ENCODE peak calls at places on chromosomes 11 and 22, in six cellular contexts. One of them, this sample, is unnamed.

GRCh38 chr11:7555067-7555699 is 41.4 kb downstream of the PPFIBP2 start:
- DNase-seq in glomerular endothelial cell: no peak
- DNase-seq in hepatocyte: peak
- DNase-seq in right cardiac atrium: peak
- DNase-seq in NCI-H2081: no peak
- DNase-seq in fibroblast of pulmonary artery: no peak
- DNase-seq in this sample: peak

GRCh38 chr22:19815823-19816290 is 38.8 kb downstream of the GNB1L start:
- DNase-seq in glomerular endothelial cell: no peak
- DNase-seq in hepatocyte: no peak
- DNase-seq in right cardiac atrium: no peak
- DNase-seq in NCI-H2081: no peak
- DNase-seq in fibroblast of pulmonary artery: no peak
- DNase-seq in this sample: no peak

GRCh38 chr11:58592760-58593472 is 14.1 kb downstream of the ZFP91 start:
- DNase-seq in glomerular endothelial cell: no peak
- DNase-seq in hepatocyte: peak
- DNase-seq in right cardiac atrium: no peak
- DNase-seq in NCI-H2081: peak
- DNase-seq in fibroblast of pulmonary artery: no peak
- DNase-seq in this sample: peak

GRCh38 chr11:119671048-119671447 is 58.0 kb downstream of the NECTIN1 start:
- DNase-seq in glomerular endothelial cell: no peak
- DNase-seq in hepatocyte: peak
- DNase-seq in right cardiac atrium: peak
- DNase-seq in NCI-H2081: peak
- DNase-seq in fibroblast of pulmonary artery: peak
- DNase-seq in this sample: no peak

GRCh38 chr11:1745701-1746320 is 4.6 kb downstream of the IFITM10 start:
- DNase-seq in glomerular endothelial cell: no peak
- DNase-seq in hepatocyte: no peak
- DNase-seq in right cardiac atrium: no peak
- DNase-seq in NCI-H2081: no peak
- DNase-seq in fibroblast of pulmonary artery: no peak
- DNase-seq in this sample: no peak

GRCh38 chr11:122863704-122864326 is 18.7 kb upstream of the JHY start:
- DNase-seq in glomerular endothelial cell: no peak
- DNase-seq in hepatocyte: peak
- DNase-seq in right cardiac atrium: no peak
- DNase-seq in NCI-H2081: peak
- DNase-seq in fibroblast of pulmonary artery: peak
- DNase-seq in this sample: peak

GRCh38 chr11:32396991-32397390 is 38.3 kb downstream of the WT1 start:
- DNase-seq in glomerular endothelial cell: no peak
- DNase-seq in hepatocyte: no peak
- DNase-seq in right cardiac atrium: no peak
- DNase-seq in NCI-H2081: no peak
- DNase-seq in fibroblast of pulmonary artery: peak
- DNase-seq in this sample: no peak

GRCh38 chr11:66951135-66951534 is 7.0 kb downstream of the PC start:
- DNase-seq in glomerular endothelial cell: no peak
- DNase-seq in hepatocyte: no peak
- DNase-seq in right cardiac atrium: no peak
- DNase-seq in NCI-H2081: no peak
- DNase-seq in fibroblast of pulmonary artery: no peak
- DNase-seq in this sample: no peak

GRCh38 chr22:28955817-28956216 is 72.4 kb downstream of the ZNRF3 start:
- DNase-seq in glomerular endothelial cell: no peak
- DNase-seq in hepatocyte: no peak
- DNase-seq in right cardiac atrium: no peak
- DNase-seq in NCI-H2081: no peak
- DNase-seq in fibroblast of pulmonary artery: no peak
- DNase-seq in this sample: no peak

GRCh38 chr22:48757581-48757980 is 1070.1 kb downstream of the BRD1 start:
- DNase-seq in glomerular endothelial cell: no peak
- DNase-seq in hepatocyte: peak
- DNase-seq in right cardiac atrium: no peak
- DNase-seq in NCI-H2081: no peak
- DNase-seq in fibroblast of pulmonary artery: no peak
- DNase-seq in this sample: no peak

GRCh38 chr11:130436171-130436570 is 7.8 kb upstream of the ADAMTS8 start:
- DNase-seq in glomerular endothelial cell: no peak
- DNase-seq in hepatocyte: no peak
- DNase-seq in right cardiac atrium: no peak
- DNase-seq in NCI-H2081: no peak
- DNase-seq in fibroblast of pulmonary artery: no peak
- DNase-seq in this sample: no peak

GRCh38 chr22:44668190-44668885 is 33.7 kb upstream of the PRR5 start:
- DNase-seq in glomerular endothelial cell: no peak
- DNase-seq in hepatocyte: peak
- DNase-seq in right cardiac atrium: peak
- DNase-seq in NCI-H2081: no peak
- DNase-seq in fibroblast of pulmonary artery: no peak
- DNase-seq in this sample: no peak

GRCh38 chr11:65429724-65430405 is 7.3 kb downstream of the NEAT1 start:
- DNase-seq in glomerular endothelial cell: no peak
- DNase-seq in hepatocyte: peak
- DNase-seq in right cardiac atrium: peak
- DNase-seq in NCI-H2081: no peak
- DNase-seq in fibroblast of pulmonary artery: peak
- DNase-seq in this sample: peak

GRCh38 chr11:10351435-10351767 is 46.5 kb downstream of the ADM start:
- DNase-seq in glomerular endothelial cell: no peak
- DNase-seq in hepatocyte: no peak
- DNase-seq in right cardiac atrium: peak
- DNase-seq in NCI-H2081: peak
- DNase-seq in fibroblast of pulmonary artery: no peak
- DNase-seq in this sample: no peak

GRCh38 chr11:75375626-75376025 is 23.7 kb upstream of the RPS3 start:
- DNase-seq in glomerular endothelial cell: no peak
- DNase-seq in hepatocyte: no peak
- DNase-seq in right cardiac atrium: no peak
- DNase-seq in NCI-H2081: no peak
- DNase-seq in fibroblast of pulmonary artery: no peak
- DNase-seq in this sample: no peak

GRCh38 chr11:8785998-8786397 is 103.4 kb downstream of the RPL27A start:
- DNase-seq in glomerular endothelial cell: no peak
- DNase-seq in hepatocyte: no peak
- DNase-seq in right cardiac atrium: no peak
- DNase-seq in NCI-H2081: no peak
- DNase-seq in fibroblast of pulmonary artery: no peak
- DNase-seq in this sample: no peak

GRCh38 chr22:17772963-17773605 is 1.2 kb downstream of the BID start:
- DNase-seq in glomerular endothelial cell: no peak
- DNase-seq in hepatocyte: peak
- DNase-seq in right cardiac atrium: peak
- DNase-seq in NCI-H2081: no peak
- DNase-seq in fibroblast of pulmonary artery: no peak
- DNase-seq in this sample: no peak

GRCh38 chr11:18650353-18650752 is 16.2 kb upstream of the SPTY2D1 start:
- DNase-seq in glomerular endothelial cell: no peak
- DNase-seq in hepatocyte: no peak
- DNase-seq in right cardiac atrium: no peak
- DNase-seq in NCI-H2081: no peak
- DNase-seq in fibroblast of pulmonary artery: no peak
- DNase-seq in this sample: no peak

GRCh38 chr22:32204856-32205722 is at the start of gene RFPL2:
- DNase-seq in glomerular endothelial cell: no peak
- DNase-seq in hepatocyte: peak
- DNase-seq in right cardiac atrium: no peak
- DNase-seq in NCI-H2081: no peak
- DNase-seq in fibroblast of pulmonary artery: peak
- DNase-seq in this sample: peak